ENCODE peak calls at places on chromosomes 1 and 21, in five cellular contexts. R is left ventricle myocardium inferior, S is uterus, I is NT2/D1, B is psoas muscle. F is an unnamed sample.

GRCh38 chr21:42063206-42063577 is 7.9 kb upstream of the UMODL1 start:
- DNase-seq in R (no peak), S (no peak), I (no peak), B (no peak), F (no peak)

GRCh38 chr1:40651138-40651857 is 14.2 kb downstream of the RIMS3 start:
- DNase-seq in R (peak; percentile 43), S (no peak), I (no peak), B (no peak), F (no peak)

GRCh38 chr1:12580054-12580887 is 37.7 kb downstream of the DHRS3 start:
- DNase-seq in R (no peak), S (peak; percentile 44), I (no peak), B (peak; percentile 73), F (peak; percentile 89)

GRCh38 chr1:200279810-200280411 is 129.9 kb downstream of the ZNF281 start:
- DNase-seq in R (no peak), S (no peak), I (peak; percentile 82), B (no peak), F (peak; percentile 77)

GRCh38 chr1:18599096-18599495 is 31.6 kb upstream of the PAX7 start:
- DNase-seq in R (no peak), S (peak; percentile 29), I (no peak), B (no peak), F (no peak)

GRCh38 chr1:205676597-205676996 is 3.7 kb downstream of the SLC45A3 start:
- DNase-seq in R (no peak), S (no peak), I (no peak), B (no peak), F (no peak)

GRCh38 chr1:167101754-167102153 is 7.9 kb downstream of the STYXL2 start:
- DNase-seq in R (no peak), S (no peak), I (no peak), B (no peak), F (no peak)

GRCh38 chr1:53561488-53562115 is 102.4 kb downstream of the DMRTB1 start:
- DNase-seq in R (no peak), S (peak; percentile 7), I (no peak), B (no peak), F (no peak)

GRCh38 chr1:232878141-232878540 is 72.3 kb upstream of the NTPCR start:
- DNase-seq in R (no peak), S (no peak), I (no peak), B (no peak), F (no peak)

GRCh38 chr1:184622136-184622823 is 132.4 kb downstream of the EDEM3 start:
- DNase-seq in R (peak; percentile 81), S (peak; percentile 90), I (no peak), B (peak; percentile 71), F (peak; percentile 97)

GRCh38 chr1:162019006-162019405 is 4.7 kb downstream of the OLFML2B start:
- DNase-seq in R (no peak), S (no peak), I (no peak), B (no peak), F (peak; percentile 67)

GRCh38 chr1:205962821-205963221 is 19.6 kb upstream of the SLC26A9 start:
- DNase-seq in R (no peak), S (no peak), I (no peak), B (no peak), F (no peak)

GRCh38 chr1:246181244-246181643 is 325.8 kb downstream of the SMYD3 start:
- DNase-seq in R (no peak), S (no peak), I (no peak), B (no peak), F (no peak)

GRCh38 chr1:33640114-33640660 is 167.7 kb downstream of the ZSCAN20 start:
- DNase-seq in R (no peak), S (no peak), I (no peak), B (no peak), F (peak; percentile 7)

GRCh38 chr21:46489162-46489663 is 30.5 kb downstream of the DIP2A start:
- DNase-seq in R (no peak), S (no peak), I (no peak), B (no peak), F (no peak)
- H3K36me3 ChIP-seq in R (peaks cover 52% of the 10 kb centered on the region), S (peaks cover 3% of the 10 kb centered on the region), I (peaks cover 62% of the 10 kb centered on the region), B (peaks cover 5% of the 10 kb centered on the region), F (peaks cover 41% of the 10 kb centered on the region)

GRCh38 chr1:231272173-231272572 is 31.2 kb downstream of the GNPAT start:
- DNase-seq in R (no peak), S (no peak), I (no peak), B (no peak), F (no peak)
- H3K36me3 ChIP-seq in R (peaks cover 80% of the 10 kb centered on the region), S (no peaks in the 10 kb centered on the region), I (peaks cover 82% of the 10 kb centered on the region), B (peaks cover 13% of the 10 kb centered on the region), F (peaks cover 76% of the 10 kb centered on the region)

GRCh38 chr1:236556606-236557005 is 32.8 kb downstream of the LGALS8 start:
- DNase-seq in R (no peak), S (no peak), I (no peak), B (no peak), F (no peak)
- H3K36me3 ChIP-seq in R (peaks cover 98% of the 10 kb centered on the region), S (no peaks in the 10 kb centered on the region), I (peaks cover 97% of the 10 kb centered on the region), B (peaks cover 28% of the 10 kb centered on the region), F (peaks cover 98% of the 10 kb centered on the region)

GRCh38 chr1:151428068-151428467 is 28.7 kb downstream of the PSMB4 start:
- DNase-seq in R (no peak), S (no peak), I (no peak), B (no peak), F (no peak)
- H3K36me3 ChIP-seq in R (peaks cover 76% of the 10 kb centered on the region), S (no peaks in the 10 kb centered on the region), I (peaks cover 76% of the 10 kb centered on the region), B (peaks cover 12% of the 10 kb centered on the region), F (peaks cover 71% of the 10 kb centered on the region)

GRCh38 chr1:43447891-43448708 is 5.6 kb downstream of the HYI start:
- DNase-seq in R (no peak), S (peak; percentile 17), I (no peak), B (no peak), F (no peak)
- H3K36me3 ChIP-seq in R (peaks cover 83% of the 10 kb centered on the region), S (no peaks in the 10 kb centered on the region), I (peaks cover 97% of the 10 kb centered on the region), B (peaks cover 3% of the 10 kb centered on the region), F (peaks cover 82% of the 10 kb centered on the region)

DNA sequence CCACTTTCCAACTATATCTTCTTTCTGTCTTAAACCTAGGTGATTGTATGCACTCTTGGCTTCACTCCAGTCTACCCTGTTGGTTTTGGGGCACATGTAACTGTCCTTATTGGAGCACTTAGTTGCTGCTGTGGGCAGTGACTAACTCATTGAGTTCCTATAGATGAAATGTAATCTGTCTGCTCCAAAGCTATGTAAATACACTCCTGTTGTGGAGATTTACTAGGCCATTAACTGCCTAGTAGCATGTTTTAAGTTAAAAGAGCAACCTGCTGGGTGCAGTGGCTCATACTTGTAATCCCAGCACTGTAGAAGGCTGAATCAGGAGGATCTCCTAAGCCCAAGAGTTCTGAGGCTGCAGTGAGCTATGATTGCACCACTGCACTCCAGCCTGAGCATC is 137.6 kb downstream of the ZMYM4 start:
- DNase-seq in R (no peak), S (no peak), I (peak; percentile 61), B (no peak), F (no peak)
- H3K36me3 ChIP-seq in R (peaks cover 90% of the 10 kb centered on the region), S (no peaks in the 10 kb centered on the region), I (peaks cover 63% of the 10 kb centered on the region), B (peaks cover 9% of the 10 kb centered on the region), F (peaks cover 75% of the 10 kb centered on the region)

GRCh38 chr21:32378956-32379355 is 13.9 kb downstream of the URB1 start:
- DNase-seq in R (peak; percentile 49), S (no peak), I (no peak), B (peak; percentile 26), F (no peak)
- H3K36me3 ChIP-seq in R (peaks cover 57% of the 10 kb centered on the region), S (no peaks in the 10 kb centered on the region), I (peaks cover 99% of the 10 kb centered on the region), B (peaks cover 8% of the 10 kb centered on the region), F (peaks cover 79% of the 10 kb centered on the region)

DNA sequence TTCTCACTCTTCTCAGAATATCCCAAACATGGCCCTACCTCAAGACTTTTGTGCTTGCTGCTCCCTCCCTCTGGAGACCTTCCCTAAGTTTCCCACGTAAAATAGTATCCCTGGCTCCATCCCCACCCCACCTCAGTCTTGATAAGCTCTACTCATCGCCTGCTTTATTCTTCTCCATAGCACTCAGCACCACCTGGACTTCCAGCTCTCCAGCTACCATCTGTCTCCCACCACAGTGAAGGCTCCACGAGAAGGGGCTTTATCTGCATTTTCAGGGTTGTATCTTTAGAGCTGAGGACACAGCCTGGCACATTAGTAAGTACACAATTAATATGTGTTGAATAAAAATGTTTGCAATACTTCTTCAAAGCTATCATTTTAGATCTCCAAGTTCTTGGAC is 37.8 kb downstream of the MAB21L3 start:
- DNase-seq in R (no peak), S (no peak), I (no peak), B (no peak), F (no peak)
- H3K36me3 ChIP-seq in R (no peaks in the 10 kb centered on the region), S (no peaks in the 10 kb centered on the region), I (no peaks in the 10 kb centered on the region), B (no peaks in the 10 kb centered on the region), F (no peaks in the 10 kb centered on the region)

DNA sequence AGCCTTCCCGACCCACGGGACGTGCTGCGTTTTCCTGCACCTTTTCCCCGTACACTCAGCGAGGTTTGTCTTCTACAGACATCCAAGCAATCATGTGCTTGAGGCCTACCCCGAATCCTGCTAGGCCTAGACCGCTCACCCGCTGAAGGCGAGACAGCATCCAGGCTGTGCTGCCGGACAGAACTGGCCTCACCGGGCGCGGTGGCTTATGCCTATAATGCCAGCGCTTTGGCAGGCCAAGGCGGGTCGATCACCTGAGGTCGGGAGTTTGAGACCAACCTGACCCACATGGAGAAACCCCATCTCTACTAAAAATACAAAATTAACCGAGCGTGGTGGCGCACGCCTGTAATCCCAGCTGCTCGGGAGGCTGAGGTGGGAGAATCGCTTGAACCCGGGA is 54.1 kb downstream of the ECE1 start:
- DNase-seq in R (no peak), S (no peak), I (no peak), B (no peak), F (no peak)
- H3K36me3 ChIP-seq in R (peaks cover 88% of the 10 kb centered on the region), S (no peaks in the 10 kb centered on the region), I (peaks cover 57% of the 10 kb centered on the region), B (no peaks in the 10 kb centered on the region), F (peaks cover 79% of the 10 kb centered on the region)

F was measured in adipocyte.